ENCODE peak calls at places on chromosomes 3 and 15, in ten cellular contexts. S is ovary, F is suprapubic skin, V is fibroblast of lung, Y is HepG2, M is colonic mucosa, K is pancreas, J is brain microvascular endothelial cell, D is uterus, T is DND-41. B is an unnamed sample. For H3K36me3, the result is how much of the 10 kb centered on the place peaks cover.

GRCh38 chr15:100058458-100058857 is 283.3 kb downstream of the ADAMTS17 start:
- DNase-seq in S (no peak), F (no peak), V (no peak), Y (no peak), M (no peak), K (no peak), J (no peak), D (no peak), T (no peak), B (no peak)

GRCh38 chr3:48709051-48709461 is 8.0 kb downstream of the IP6K2 start:
- DNase-seq in S (no peak), F (peak), V (peak), Y (no peak), M (no peak), K (no peak), J (no peak), D (no peak), T (no peak), B (no peak)

GRCh38 chr15:42427429-42428223 is 63.3 kb downstream of the ZNF106 start:
- DNase-seq in S (no peak), F (no peak), V (peak), Y (no peak), M (no peak), K (no peak), J (peak), D (no peak), T (no peak), B (no peak)

GRCh38 chr3:123670743-123671142 is 85.9 kb upstream of the HACD2 start:
- DNase-seq in S (no peak), F (no peak), V (no peak), Y (no peak), M (no peak), K (no peak), J (no peak), D (no peak), T (no peak), B (no peak)

GRCh38 chr3:128337305-128337704 is 129.4 kb downstream of the DNAJB8 start:
- DNase-seq in S (no peak), F (no peak), V (no peak), Y (no peak), M (no peak), K (peak), J (no peak), D (no peak), T (no peak), B (no peak)

GRCh38 chr3:20256144-20256543 is 70.1 kb upstream of the SGO1 start:
- DNase-seq in S (no peak), F (no peak), V (peak), Y (no peak), M (no peak), K (no peak), J (no peak), D (no peak), T (no peak), B (no peak)

GRCh38 chr15:31136016-31136415 is 34.5 kb upstream of the TRPM1 start:
- DNase-seq in S (no peak), F (no peak), V (no peak), Y (peak), M (no peak), K (no peak), J (no peak), D (no peak), T (no peak), B (no peak)

GRCh38 chr15:88181613-88182012 is 74.9 kb downstream of the NTRK3 start:
- DNase-seq in S (no peak), F (no peak), V (no peak), Y (no peak), M (no peak), K (no peak), J (no peak), D (no peak), T (no peak), B (no peak)

GRCh38 chr3:45783667-45784066 is 12.7 kb downstream of the SLC6A20 start:
- DNase-seq in S (no peak), F (no peak), V (no peak), Y (no peak), M (peak), K (no peak), J (no peak), D (no peak), T (peak), B (peak)

GRCh38 chr3:28244471-28244870 is 3.1 kb downstream of the CMC1 start:
- DNase-seq in S (no peak), F (no peak), V (no peak), Y (no peak), M (no peak), K (no peak), J (no peak), D (no peak), T (no peak), B (no peak)

GRCh38 chr3:129461461-129462146 is 21.6 kb downstream of the IFT122 start:
- DNase-seq in S (no peak), F (no peak), V (no peak), Y (no peak), M (no peak), K (no peak), J (no peak), D (no peak), T (no peak), B (no peak)

GRCh38 chr3:45795509-45795881 is 841 bp downstream of the SLC6A20 start:
- DNase-seq in S (no peak), F (no peak), V (no peak), Y (no peak), M (no peak), K (no peak), J (no peak), D (no peak), T (no peak), B (no peak)

GRCh38 chr3:105824129-105824528 is 44.7 kb downstream of the CBLB start:
- DNase-seq in S (no peak), F (no peak), V (no peak), Y (no peak), M (no peak), K (no peak), J (no peak), D (no peak), T (no peak), B (no peak)

GRCh38 chr15:74384566-74385441 is 17.4 kb upstream of the CYP11A1 start:
- DNase-seq in S (no peak), F (no peak), V (peak), Y (no peak), M (no peak), K (no peak), J (no peak), D (no peak), T (peak), B (no peak)

DNA sequence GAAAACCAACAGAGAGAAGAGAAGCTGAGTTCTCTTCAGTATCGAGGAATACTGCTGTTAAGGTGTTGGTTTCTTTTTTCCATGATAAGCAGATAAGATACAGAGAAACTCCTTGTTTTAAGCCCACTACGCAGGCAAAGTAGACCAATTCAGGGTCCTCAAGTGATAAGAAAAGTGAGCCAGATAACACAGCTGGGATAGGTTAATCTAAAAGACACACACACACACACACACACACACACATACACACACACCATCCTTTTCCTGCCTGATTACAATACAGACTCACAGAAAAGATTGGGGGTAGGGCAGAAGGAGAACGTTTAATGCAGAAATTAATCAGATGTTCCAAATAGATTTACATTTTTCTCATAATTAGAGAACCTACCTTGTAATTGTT is 6.5 kb upstream of the PHLDB2 start:
- DNase-seq in S (no peak), F (no peak), V (no peak), Y (no peak), M (no peak), K (no peak), J (no peak), D (no peak), T (no peak), B (no peak)
- H3K27ac ChIP-seq in S (no peak), F (no peak), V (no peak), Y (no peak), M (no peak), K (no peak), J (no peak), D (peak), T (no peak), B (no peak)

DNA sequence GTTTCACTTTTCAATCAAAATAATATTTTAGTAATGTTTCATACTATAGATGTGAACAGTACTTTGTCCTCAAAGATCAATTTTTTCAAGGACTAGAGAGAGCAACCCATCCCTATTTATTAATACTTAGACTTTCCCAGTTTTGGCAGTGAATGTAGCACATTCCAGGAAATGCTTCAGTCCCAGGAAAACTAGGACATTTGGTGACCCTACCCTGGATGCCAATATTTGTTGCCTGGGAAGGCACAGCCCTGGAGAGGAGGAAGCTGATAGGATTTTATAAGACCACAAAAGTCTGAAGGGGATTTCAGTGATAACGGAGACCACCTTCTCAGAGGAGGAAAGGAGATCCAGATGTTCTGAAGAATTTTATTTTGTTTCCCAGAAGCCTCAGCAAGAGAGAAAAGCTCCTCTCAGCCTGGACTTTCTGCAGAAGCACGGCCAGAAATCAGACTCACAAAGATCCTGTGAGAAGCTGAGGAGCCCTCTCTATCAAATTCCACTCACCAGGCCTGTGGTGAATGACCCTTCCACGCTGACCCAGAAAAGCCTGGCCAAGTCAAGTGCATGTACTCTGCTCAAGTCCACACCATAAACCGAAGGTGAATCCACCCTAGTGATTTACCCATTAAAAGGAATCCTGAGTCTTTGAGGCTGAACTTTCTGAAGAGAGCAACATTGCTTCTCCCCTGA is 87.7 kb upstream of the ABHD17C start:
- DNase-seq in S (no peak), F (no peak), V (no peak), Y (no peak), M (no peak), K (no peak), J (no peak), D (no peak), T (no peak), B (peak)
- H3K36me3 ChIP-seq in S (under half), F (under half), V (under half), Y (under half), M (under half), K (under half), J (under half), D (under half), T (under half), B (under half)

DNA sequence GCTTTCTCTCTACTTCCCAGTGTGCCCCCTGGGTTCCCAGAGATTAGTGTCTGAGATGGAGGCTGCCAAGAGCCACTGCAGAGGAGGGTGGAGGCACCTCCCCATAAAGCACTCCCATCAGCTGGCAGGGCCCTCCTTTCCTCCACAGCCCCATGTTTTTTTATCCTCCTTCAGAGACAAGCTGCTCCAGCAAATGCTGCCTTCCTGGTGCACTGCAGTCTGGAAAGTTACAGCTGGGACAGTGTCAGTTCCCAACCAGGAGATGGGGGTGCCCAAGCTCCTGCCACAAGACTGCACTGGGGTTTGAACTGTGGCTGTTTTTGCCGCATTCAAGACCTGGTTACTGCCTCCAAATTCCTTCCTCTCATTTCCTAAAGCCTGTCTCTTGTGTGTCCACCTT is 206.1 kb downstream of the CADPS start:
- DNase-seq in S (no peak), F (no peak), V (no peak), Y (no peak), M (no peak), K (no peak), J (no peak), D (no peak), T (no peak), B (no peak)
- TF ChIP-seq CTCF in S (no peak), F (no peak), V (no peak), Y (no peak), M (no peak), K (no peak), J (no peak), D (no peak), T (no peak), B (no peak)

GRCh38 chr3:135504084-135504685 is 461.3 kb upstream of the PPP2R3A start:
- DNase-seq in S (no peak), F (no peak), V (no peak), Y (no peak), M (no peak), K (no peak), J (no peak), D (no peak), T (no peak), B (no peak)
- H3K27ac ChIP-seq in S (no peak), F (no peak), V (no peak), Y (no peak), M (no peak), K (no peak), J (no peak), D (no peak), T (no peak), B (no peak)